ENCODE peak calls at places on chromosomes 11 and 22, in six cellular contexts. V is naive thymus-derived CD4-positive, alpha-beta T cell; B is uterus; C is dorsolateral prefrontal cortex; R is adrenal gland; P is ascending aorta. E is an unnamed sample.

GRCh38 chr11:36146437-36146836 is 142.8 kb downstream of the COMMD9 start:
- DNase-seq in V (no peak), C (no peak), P (no peak), B (no peak), R (no peak), E (no peak)

GRCh38 chr22:26979294-26979693 is 321.9 kb downstream of the MIAT start:
- DNase-seq in R (no peak), B (no peak), P (no peak), C (no peak), V (no peak), E (no peak)

GRCh38 chr22:17501679-17502285 is 61.5 kb upstream of the SLC25A18 start:
- DNase-seq in P (no peak), B (no peak), C (no peak), R (peak), V (no peak), E (peak)

GRCh38 chr11:23252426-23252825 is 392.2 kb upstream of the CCDC179 start:
- DNase-seq in R (no peak), C (no peak), B (no peak), V (no peak), P (no peak), E (no peak)

GRCh38 chr22:38346506-38346905 is 29.3 kb upstream of the CSNK1E start:
- DNase-seq in R (no peak), P (no peak), V (no peak), C (peak), B (peak), E (no peak)

GRCh38 chr11:38948392-38948791 is 2350.4 kb upstream of the RAG2 start:
- DNase-seq in R (no peak), P (no peak), C (no peak), V (no peak), B (no peak), E (no peak)

GRCh38 chr11:97739892-97740782 is 1280.6 kb upstream of the CNTN5 start:
- DNase-seq in B (no peak), C (no peak), P (no peak), V (no peak), R (no peak), E (no peak)

GRCh38 chr11:5234390-5234834 is at the start of gene HBD:
- DNase-seq in B (no peak), V (no peak), C (no peak), P (no peak), R (no peak), E (no peak)

GRCh38 chr11:76590631-76590950 is 80.0 kb downstream of the LRRC32 start:
- DNase-seq in R (no peak), P (no peak), B (no peak), C (no peak), V (peak), E (no peak)

GRCh38 chr11:130103296-130103814 is 33.7 kb downstream of the APLP2 start:
- DNase-seq in B (no peak), C (no peak), R (no peak), P (no peak), V (no peak), E (no peak)

GRCh38 chr11:21933095-21933494 is 259.8 kb upstream of the ANO5 start:
- DNase-seq in B (no peak), C (no peak), R (no peak), P (no peak), V (no peak), E (no peak)

GRCh38 chr11:1844221-1845094 is 5.7 kb downstream of the TNNI2 start:
- DNase-seq in V (peak), B (no peak), R (peak), C (no peak), P (no peak), E (peak)

GRCh38 chr22:33883961-33884808 is 36.1 kb downstream of the LARGE1 start:
- DNase-seq in B (no peak), R (peak), V (no peak), C (no peak), P (no peak), E (no peak)

GRCh38 chr11:68927280-68928107 is 23.8 kb downstream of the IGHMBP2 start:
- DNase-seq in V (no peak), B (no peak), P (no peak), C (no peak), R (no peak), E (no peak)

GRCh38 chr22:42939941-42940653 is 74.9 kb downstream of the PACSIN2 start:
- DNase-seq in B (no peak), C (no peak), R (peak), P (no peak), V (no peak), E (no peak)

GRCh38 chr11:112564228-112564955 is 303.7 kb upstream of the PLET1 start:
- DNase-seq in C (no peak), V (no peak), P (no peak), R (peak), B (no peak), E (peak)

GRCh38 chr11:11036185-11037161 is 178.6 kb upstream of the ZBED5 start:
- DNase-seq in C (no peak), B (no peak), P (no peak), R (peak), V (no peak), E (no peak)

GRCh38 chr11:127066426-127067090 is 66.0 kb upstream of the KIRREL3 start:
- DNase-seq in B (no peak), V (no peak), C (no peak), R (no peak), P (no peak), E (no peak)

GRCh38 chr22:44166448-44166847 is 14.3 kb upstream of the PARVG start:
- DNase-seq in V (no peak), P (no peak), R (no peak), B (no peak), C (no peak), E (no peak)

GRCh38 chr22:25219211-25219689 is at the start of gene CRYBB2:
- DNase-seq in C (no peak), V (no peak), R (no peak), B (no peak), P (no peak), E (no peak)

GRCh38 chr11:36035454-36035853 is 91.6 kb downstream of the LDLRAD3 start:
- DNase-seq in C (no peak), B (no peak), P (no peak), V (no peak), R (peak), E (no peak)

GRCh38 chr11:130646881-130647280 is 198.4 kb downstream of the ADAMTS15 start:
- DNase-seq in P (no peak), C (no peak), R (no peak), B (no peak), V (no peak), E (no peak)

GRCh38 chr11:36822829-36823228 is 224.8 kb upstream of the RAG2 start:
- DNase-seq in P (no peak), R (no peak), V (no peak), C (no peak), B (no peak), E (no peak)

GRCh38 chr11:94127632-94128031 is 1.0 kb upstream of the PANX1 start:
- DNase-seq in V (no peak), B (no peak), C (no peak), R (no peak), P (no peak), E (no peak)

GRCh38 chr11:75474240-75474639 is 41.2 kb upstream of the KLHL35 start:
- DNase-seq in B (no peak), C (no peak), P (no peak), V (no peak), R (no peak), E (no peak)
- H3K27ac ChIP-seq in B (no peak), C (no peak), P (no peak), V (no peak), R (no peak), E (no peak)

DNA sequence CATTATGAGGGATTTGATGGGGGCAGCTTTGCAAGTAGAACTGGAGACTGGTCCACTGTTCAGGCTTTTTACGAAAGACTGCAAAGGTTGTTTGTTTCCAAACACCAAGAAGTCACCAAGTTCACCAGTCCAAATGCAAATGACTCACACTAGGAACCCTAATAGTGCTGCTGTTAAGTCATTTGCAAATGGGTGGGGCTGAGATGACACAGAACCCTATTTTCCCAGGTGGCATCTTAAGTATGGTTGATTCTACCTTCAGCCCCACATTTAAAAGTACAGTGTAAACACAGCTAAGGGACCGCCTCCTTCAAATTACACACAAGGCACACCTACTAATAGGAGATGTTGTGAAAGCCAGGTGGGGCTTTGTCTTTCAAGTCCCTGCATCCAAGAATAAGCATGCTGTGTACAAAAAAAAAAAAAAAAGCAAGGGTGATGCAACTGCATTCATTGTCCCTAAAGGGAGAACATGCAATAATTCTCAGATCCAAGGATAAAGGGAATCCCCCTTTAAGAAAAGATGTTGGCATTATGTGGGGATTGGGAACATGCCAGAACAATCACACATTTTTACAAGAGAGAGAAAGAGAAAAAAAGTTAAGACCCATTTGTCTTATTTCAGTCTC is 27.3 kb downstream of the BDNF start:
- DNase-seq in V (no peak), C (no peak), P (no peak), R (no peak), B (no peak), E (no peak)
- H3K27ac ChIP-seq in V (no peak), C (no peak), P (no peak), R (no peak), B (no peak), E (no peak)

GRCh38 chr11:66545701-66546367 is at the start of gene ZDHHC24:
- DNase-seq in V (peak), C (peak), R (peak), B (peak), P (peak), E (peak)

GRCh38 chr11:66548041-66548440 is 1.3 kb downstream of the ACTN3 start:
- DNase-seq in P (no peak), R (no peak), B (no peak), C (no peak), V (no peak), E (no peak)

GRCh38 chr11:66547662-66548009 is 933 bp downstream of the ACTN3 start:
- DNase-seq in C (no peak), R (no peak), P (no peak), B (no peak), V (no peak), E (no peak)

GRCh38 chr11:66546966-66547661 is 411 bp downstream of the ACTN3 start:
- DNase-seq in V (no peak), B (no peak), R (no peak), C (no peak), P (no peak), E (no peak)

GRCh38 chr11:66546368-66546965 is at the start of gene ACTN3:
- DNase-seq in C (no peak), P (no peak), V (no peak), R (peak), B (peak), E (peak)
- H3K27ac ChIP-seq in C (peak), P (peak), V (peak), R (no peak), B (peak), E (peak)

DNA sequence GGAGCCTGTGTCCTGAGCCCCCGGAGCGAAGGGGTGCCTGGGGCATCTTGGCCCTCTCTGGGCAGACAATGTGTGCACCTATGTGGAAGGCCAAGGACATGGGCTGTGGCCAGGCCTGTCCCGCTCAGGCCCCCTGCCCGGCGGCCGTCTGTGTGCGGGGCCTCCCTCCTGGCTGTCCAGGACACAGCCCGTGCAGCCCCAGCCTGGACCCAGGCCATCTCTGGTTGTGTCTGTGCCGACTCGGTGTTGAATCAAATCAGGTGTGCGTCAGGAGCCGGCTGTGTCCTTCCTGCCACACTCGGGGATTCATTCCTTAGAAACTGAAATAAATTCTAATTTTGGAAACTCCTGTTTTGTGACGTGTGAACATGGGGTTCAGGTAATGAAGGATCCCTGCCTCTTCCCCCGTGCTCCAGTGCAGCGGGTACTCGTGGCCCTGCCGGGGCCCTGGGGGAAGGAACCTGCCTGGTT is 1.5 kb upstream of the SELENOO start:
- DNase-seq in V (no peak), B (no peak), C (no peak), R (no peak), P (no peak), E (no peak)
- H3K27ac ChIP-seq in V (peak), B (no peak), C (no peak), R (no peak), P (no peak), E (no peak)

GRCh38 chr22:36776722-36777121 is 803 bp upstream of the IFT27 start:
- DNase-seq in V (no peak), B (no peak), P (no peak), R (no peak), C (no peak), E (no peak)

GRCh38 chr22:36778020-36778419 is 2.1 kb upstream of the IFT27 start:
- DNase-seq in R (no peak), P (no peak), V (no peak), C (no peak), B (no peak), E (no peak)

GRCh38 chr22:36773935-36774334 is 2.0 kb downstream of the IFT27 start:
- DNase-seq in B (no peak), V (no peak), P (no peak), R (peak), C (no peak), E (no peak)

GRCh38 chr22:36775589-36775965 is 342 bp downstream of the IFT27 start:
- DNase-seq in B (peak), V (no peak), R (peak), C (peak), P (no peak), E (peak)

GRCh38 chr22:36775966-36776669 is at the start of gene IFT27:
- DNase-seq in P (peak), V (peak), C (peak), R (peak), B (peak), E (peak)
- H3K27ac ChIP-seq in P (peak), V (peak), C (peak), R (no peak), B (peak), E (peak)

GRCh38 chr22:30411780-30412179 is 13.8 kb upstream of the MTFP1 start:
- DNase-seq in V (no peak), P (no peak), C (no peak), B (no peak), R (no peak), E (no peak)

GRCh38 chr22:30414525-30415047 is 11.0 kb upstream of the MTFP1 start:
- DNase-seq in B (no peak), C (no peak), P (no peak), V (no peak), R (no peak), E (no peak)

GRCh38 chr22:30416403-30416802 is 9.2 kb upstream of the MTFP1 start:
- DNase-seq in V (no peak), P (no peak), R (no peak), C (no peak), B (no peak), E (no peak)

GRCh38 chr22:30413001-30413400 is 12.6 kb upstream of the MTFP1 start:
- DNase-seq in C (no peak), B (no peak), V (no peak), R (no peak), P (no peak), E (no peak)

GRCh38 chr22:30413745-30414524 is 11.6 kb upstream of the MTFP1 start:
- DNase-seq in C (peak), V (no peak), R (no peak), B (no peak), P (no peak), E (no peak)
- H3K27ac ChIP-seq in C (peak), V (peak), R (no peak), B (no peak), P (no peak), E (no peak)

DNA sequence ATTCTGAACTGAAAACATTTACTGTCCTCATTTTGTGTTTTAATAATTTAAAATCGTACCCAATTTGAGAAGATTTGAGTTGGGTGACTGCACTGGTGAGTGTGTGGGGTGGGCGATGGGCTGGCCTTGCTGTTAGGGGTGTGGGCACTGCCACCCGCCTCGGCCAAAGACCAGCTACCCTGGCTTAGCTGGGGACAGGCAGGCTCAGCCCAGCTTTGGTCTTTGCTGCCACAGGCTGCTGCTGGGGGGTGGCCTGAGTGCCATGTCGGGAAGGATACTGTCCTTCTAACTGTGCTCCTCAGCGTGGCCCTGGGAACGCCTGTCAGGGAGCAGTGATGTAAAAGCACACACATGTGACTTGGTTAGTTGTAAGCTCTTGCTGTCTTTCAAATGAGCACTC is 22.3 kb downstream of the FAM118A start:
- DNase-seq in P (no peak), V (no peak), B (no peak), C (no peak), R (no peak), E (no peak)
- H3K27ac ChIP-seq in P (no peak), V (no peak), B (no peak), C (no peak), R (no peak), E (no peak)

GRCh38 chr22:50528682-50529415 is 963 bp downstream of the TYMP start:
- DNase-seq in P (no peak), C (no peak), B (no peak), R (peak), V (no peak), E (no peak)

GRCh38 chr22:50525991-50526848 is 822 bp upstream of the SCO2 start:
- DNase-seq in B (peak), R (peak), C (peak), V (peak), P (no peak), E (peak)

GRCh38 chr22:50525104-50525958 is at the start of gene SCO2:
- DNase-seq in P (peak), B (peak), C (peak), R (peak), V (peak), E (peak)

GRCh38 chr22:50527921-50528681 is 1.7 kb downstream of the TYMP start:
- DNase-seq in V (no peak), C (no peak), P (no peak), R (no peak), B (no peak), E (no peak)

GRCh38 chr22:50526849-50527801 is 1.7 kb upstream of the SCO2 start:
- DNase-seq in B (peak), P (no peak), V (no peak), R (peak), C (no peak), E (peak)
- H3K27ac ChIP-seq in B (peak), P (peak), V (peak), R (peak), C (no peak), E (peak)

DNA sequence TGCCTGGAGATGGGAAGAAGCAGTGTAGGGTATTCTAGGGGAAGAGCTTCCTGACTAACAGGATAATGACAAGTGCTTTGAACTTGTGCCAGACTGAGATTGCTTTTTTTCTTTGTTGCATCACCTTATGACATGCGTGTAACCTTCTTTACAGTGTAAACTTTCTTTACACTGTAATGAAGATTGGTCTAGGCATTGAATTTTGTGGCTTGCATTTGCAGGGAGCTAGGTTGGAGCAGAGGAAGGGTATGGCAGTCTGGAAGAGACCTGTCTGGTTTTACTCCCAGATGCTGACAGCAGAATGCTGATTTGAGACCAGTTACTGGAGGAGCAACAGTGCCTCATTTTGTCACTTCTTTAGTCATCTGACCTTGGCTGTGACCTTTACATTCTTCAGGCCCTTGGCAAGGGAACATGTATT is 5.6 kb downstream of the DDB2 start:
- DNase-seq in R (peak), C (no peak), P (no peak), V (no peak), B (no peak), E (no peak)
- H3K27ac ChIP-seq in R (peak), C (no peak), P (peak), V (no peak), B (no peak), E (peak)

DNA sequence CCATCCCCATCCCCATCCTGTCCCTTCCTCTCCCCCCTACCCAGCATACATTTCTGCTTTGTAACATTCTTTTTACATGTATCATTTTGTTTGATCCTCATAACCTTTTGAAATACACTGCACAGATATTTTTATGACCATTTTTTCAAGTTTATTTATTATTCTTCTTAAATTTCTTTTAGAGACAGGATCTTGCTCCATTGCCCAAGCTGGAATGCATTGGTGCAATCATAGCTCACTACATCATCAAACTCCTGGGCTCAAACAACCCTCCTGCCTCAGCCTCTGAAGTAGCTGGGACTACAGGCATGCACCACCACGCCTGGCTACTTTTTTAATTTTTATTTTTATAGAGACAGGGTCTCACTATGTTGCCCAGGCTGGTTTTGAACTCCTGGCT is 99.4 kb upstream of the AKIP1 start:
- DNase-seq in V (no peak), P (no peak), C (no peak), R (no peak), B (no peak), E (no peak)
- H3K27ac ChIP-seq in V (no peak), P (peak), C (peak), R (peak), B (peak), E (peak)